ENCODE peak calls at places on chromosomes 16 and 17, in eight cellular contexts. One of them, this sample, is unnamed. For H3K4me1, the result is how much of the 10 kb centered on the place peaks cover.

GRCh38 chr17:78517421-78517820 is 59.8 kb downstream of the DNAH17 start:
- DNase-seq in GM23248: no peak
- DNase-seq in lower lobe of right lung: no peak
- DNase-seq in cardiac muscle cell: no peak
- DNase-seq in kidney: no peak
- DNase-seq in thoracic aorta: no peak
- DNase-seq in A549: no peak
- DNase-seq in effector memory CD4-positive, alpha-beta T cell: no peak
- DNase-seq in this sample: no peak

GRCh38 chr17:17570798-17571716 is 20.5 kb downstream of the PEMT start:
- DNase-seq in GM23248: no peak
- DNase-seq in lower lobe of right lung: no peak
- DNase-seq in cardiac muscle cell: no peak
- DNase-seq in kidney: no peak
- DNase-seq in thoracic aorta: no peak
- DNase-seq in A549: no peak
- DNase-seq in effector memory CD4-positive, alpha-beta T cell: no peak
- DNase-seq in this sample: no peak

GRCh38 chr17:76147211-76148014 is 6.4 kb upstream of the FOXJ1 start:
- DNase-seq in GM23248: peak
- DNase-seq in lower lobe of right lung: no peak
- DNase-seq in cardiac muscle cell: no peak
- DNase-seq in kidney: no peak
- DNase-seq in thoracic aorta: no peak
- DNase-seq in A549: no peak
- DNase-seq in effector memory CD4-positive, alpha-beta T cell: no peak
- DNase-seq in this sample: no peak

GRCh38 chr16:12063004-12063395 is 86.5 kb downstream of the SNX29 start:
- DNase-seq in GM23248: no peak
- DNase-seq in lower lobe of right lung: peak
- DNase-seq in cardiac muscle cell: no peak
- DNase-seq in kidney: no peak
- DNase-seq in thoracic aorta: no peak
- DNase-seq in A549: no peak
- DNase-seq in effector memory CD4-positive, alpha-beta T cell: no peak
- DNase-seq in this sample: no peak

GRCh38 chr16:82195917-82196494 is 26.0 kb upstream of the MPHOSPH6 start:
- DNase-seq in GM23248: no peak
- DNase-seq in lower lobe of right lung: no peak
- DNase-seq in cardiac muscle cell: no peak
- DNase-seq in kidney: no peak
- DNase-seq in thoracic aorta: no peak
- DNase-seq in A549: no peak
- DNase-seq in effector memory CD4-positive, alpha-beta T cell: no peak
- DNase-seq in this sample: no peak

GRCh38 chr17:54899721-54900456 is 763 bp upstream of the TOM1L1 start:
- DNase-seq in GM23248: no peak
- DNase-seq in lower lobe of right lung: no peak
- DNase-seq in cardiac muscle cell: peak
- DNase-seq in kidney: no peak
- DNase-seq in thoracic aorta: no peak
- DNase-seq in A549: no peak
- DNase-seq in effector memory CD4-positive, alpha-beta T cell: no peak
- DNase-seq in this sample: no peak

GRCh38 chr17:8753976-8754440 is 4.3 kb downstream of the SPDYE4 start:
- DNase-seq in GM23248: peak
- DNase-seq in lower lobe of right lung: no peak
- DNase-seq in cardiac muscle cell: no peak
- DNase-seq in kidney: no peak
- DNase-seq in thoracic aorta: no peak
- DNase-seq in A549: peak
- DNase-seq in effector memory CD4-positive, alpha-beta T cell: no peak
- DNase-seq in this sample: no peak

GRCh38 chr17:27609606-27610303 is 21.2 kb upstream of the LGALS9 start:
- DNase-seq in GM23248: peak
- DNase-seq in lower lobe of right lung: no peak
- DNase-seq in cardiac muscle cell: no peak
- DNase-seq in kidney: peak
- DNase-seq in thoracic aorta: no peak
- DNase-seq in A549: peak
- DNase-seq in effector memory CD4-positive, alpha-beta T cell: no peak
- DNase-seq in this sample: peak

GRCh38 chr17:78748048-78748729 is 33.9 kb downstream of the CYTH1 start:
- DNase-seq in GM23248: peak
- DNase-seq in lower lobe of right lung: peak
- DNase-seq in cardiac muscle cell: no peak
- DNase-seq in kidney: no peak
- DNase-seq in thoracic aorta: no peak
- DNase-seq in A549: no peak
- DNase-seq in effector memory CD4-positive, alpha-beta T cell: peak
- DNase-seq in this sample: no peak

GRCh38 chr17:82281076-82281475 is 7.6 kb upstream of the CSNK1D start:
- DNase-seq in GM23248: no peak
- DNase-seq in lower lobe of right lung: no peak
- DNase-seq in cardiac muscle cell: no peak
- DNase-seq in kidney: peak
- DNase-seq in thoracic aorta: no peak
- DNase-seq in A549: no peak
- DNase-seq in effector memory CD4-positive, alpha-beta T cell: no peak
- DNase-seq in this sample: no peak

GRCh38 chr17:73683788-73684582 is 39.7 kb upstream of the SDK2 start:
- DNase-seq in GM23248: no peak
- DNase-seq in lower lobe of right lung: no peak
- DNase-seq in cardiac muscle cell: no peak
- DNase-seq in kidney: no peak
- DNase-seq in thoracic aorta: no peak
- DNase-seq in A549: no peak
- DNase-seq in effector memory CD4-positive, alpha-beta T cell: no peak
- DNase-seq in this sample: no peak

GRCh38 chr16:55003916-55004315 is 73.3 kb downstream of the IRX5 start:
- DNase-seq in GM23248: no peak
- DNase-seq in lower lobe of right lung: no peak
- DNase-seq in cardiac muscle cell: no peak
- DNase-seq in kidney: no peak
- DNase-seq in thoracic aorta: no peak
- DNase-seq in A549: no peak
- DNase-seq in effector memory CD4-positive, alpha-beta T cell: no peak
- DNase-seq in this sample: no peak

GRCh38 chr16:83908798-83909197 is 9.9 kb downstream of the MLYCD start:
- DNase-seq in GM23248: no peak
- DNase-seq in lower lobe of right lung: no peak
- DNase-seq in cardiac muscle cell: no peak
- DNase-seq in kidney: no peak
- DNase-seq in thoracic aorta: no peak
- DNase-seq in A549: no peak
- DNase-seq in effector memory CD4-positive, alpha-beta T cell: no peak
- DNase-seq in this sample: no peak

GRCh38 chr16:65744401-65744800 is 622.1 kb upstream of the CDH5 start:
- DNase-seq in GM23248: no peak
- DNase-seq in lower lobe of right lung: no peak
- DNase-seq in cardiac muscle cell: no peak
- DNase-seq in kidney: no peak
- DNase-seq in thoracic aorta: no peak
- DNase-seq in A549: no peak
- DNase-seq in effector memory CD4-positive, alpha-beta T cell: no peak
- DNase-seq in this sample: no peak

GRCh38 chr16:65737831-65738230 is 616.0 kb upstream of the CDH11 start:
- DNase-seq in GM23248: no peak
- DNase-seq in lower lobe of right lung: no peak
- DNase-seq in cardiac muscle cell: peak
- DNase-seq in kidney: no peak
- DNase-seq in thoracic aorta: no peak
- DNase-seq in A549: no peak
- DNase-seq in effector memory CD4-positive, alpha-beta T cell: no peak
- DNase-seq in this sample: no peak

GRCh38 chr16:65740716-65741115 is 618.9 kb upstream of the CDH11 start:
- DNase-seq in GM23248: peak
- DNase-seq in lower lobe of right lung: no peak
- DNase-seq in cardiac muscle cell: no peak
- DNase-seq in kidney: no peak
- DNase-seq in thoracic aorta: no peak
- DNase-seq in A549: no peak
- DNase-seq in effector memory CD4-positive, alpha-beta T cell: no peak
- DNase-seq in this sample: no peak

GRCh38 chr16:65743558-65743957 is 621.7 kb upstream of the CDH11 start:
- DNase-seq in GM23248: no peak
- DNase-seq in lower lobe of right lung: no peak
- DNase-seq in cardiac muscle cell: no peak
- DNase-seq in kidney: no peak
- DNase-seq in thoracic aorta: no peak
- DNase-seq in A549: no peak
- DNase-seq in effector memory CD4-positive, alpha-beta T cell: no peak
- DNase-seq in this sample: no peak

DNA sequence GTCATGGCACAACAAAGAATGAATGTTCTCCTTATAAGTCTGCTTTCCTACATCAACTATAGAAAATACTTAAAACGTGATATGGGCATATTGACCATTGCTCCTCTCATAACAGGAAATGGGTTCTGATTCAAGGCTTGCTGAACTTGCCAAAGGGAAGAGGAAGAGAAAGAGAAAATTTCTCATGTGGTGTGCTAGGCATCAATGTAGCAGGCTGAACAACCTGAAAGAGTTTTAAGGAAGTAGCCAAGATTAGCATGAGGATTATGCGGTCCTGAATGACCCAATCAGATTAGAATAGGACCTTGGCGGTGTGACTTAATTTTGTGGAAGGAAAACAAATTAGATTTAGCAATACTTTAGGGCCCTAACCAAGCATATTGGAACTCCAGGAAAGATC is 617.7 kb upstream of the CDH11 start:
- DNase-seq in GM23248: no peak
- DNase-seq in lower lobe of right lung: no peak
- DNase-seq in cardiac muscle cell: no peak
- DNase-seq in kidney: no peak
- DNase-seq in thoracic aorta: no peak
- DNase-seq in A549: no peak
- DNase-seq in effector memory CD4-positive, alpha-beta T cell: no peak
- DNase-seq in this sample: no peak
- H3K4me1 ChIP-seq in GM23248: under half
- H3K4me1 ChIP-seq in lower lobe of right lung: under half
- H3K4me1 ChIP-seq in cardiac muscle cell: under half
- H3K4me1 ChIP-seq in kidney: under half
- H3K4me1 ChIP-seq in thoracic aorta: under half
- H3K4me1 ChIP-seq in A549: under half
- H3K4me1 ChIP-seq in effector memory CD4-positive, alpha-beta T cell: under half
- H3K4me1 ChIP-seq in this sample: under half

DNA sequence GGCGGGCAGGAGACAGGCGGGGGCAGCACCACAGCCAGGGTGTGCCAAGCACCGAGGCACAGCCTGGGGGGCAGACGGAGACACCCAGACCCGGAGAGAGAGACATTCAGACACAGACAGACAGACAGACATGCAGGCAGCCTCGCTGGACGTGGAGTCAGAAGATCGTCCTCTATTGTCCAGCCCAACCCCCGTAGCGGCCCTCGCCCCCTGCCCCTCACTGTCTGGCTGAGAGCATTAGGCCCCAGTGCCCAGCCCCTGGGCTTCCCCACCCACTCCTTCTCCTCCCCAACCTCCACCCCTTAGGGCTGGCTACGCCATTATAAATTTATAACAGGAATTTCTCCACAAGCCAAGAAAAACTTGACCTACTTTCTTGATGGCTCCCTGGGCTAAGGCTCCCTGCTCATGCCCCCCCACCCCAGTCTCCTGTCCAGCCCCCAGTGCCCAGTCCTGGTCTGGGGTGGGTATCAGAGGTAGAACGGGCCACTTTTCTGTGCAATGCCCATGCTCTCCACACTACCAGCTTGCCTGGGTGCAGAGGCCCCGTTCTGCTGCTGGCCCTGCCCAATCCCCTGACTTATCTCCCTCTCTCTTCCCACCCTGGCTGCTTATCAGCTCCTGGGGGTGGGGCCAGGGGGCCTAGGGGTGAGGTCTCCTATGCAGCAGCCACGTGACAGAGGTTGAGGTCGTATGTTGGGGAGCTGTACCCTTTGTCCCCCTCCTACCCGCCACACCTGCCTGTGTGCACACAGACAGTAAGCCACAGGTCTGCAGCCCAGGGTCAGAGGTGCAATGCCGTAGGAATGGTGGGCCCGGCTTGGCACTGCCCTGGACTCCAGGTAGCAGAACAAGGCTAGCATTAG is 9.9 kb downstream of the THRA start:
- DNase-seq in GM23248: peak
- DNase-seq in lower lobe of right lung: no peak
- DNase-seq in cardiac muscle cell: peak
- DNase-seq in kidney: no peak
- DNase-seq in thoracic aorta: no peak
- DNase-seq in A549: no peak
- DNase-seq in effector memory CD4-positive, alpha-beta T cell: no peak
- DNase-seq in this sample: no peak
- H3K4me3 ChIP-seq in GM23248: no peak
- H3K4me3 ChIP-seq in lower lobe of right lung: peak
- H3K4me3 ChIP-seq in cardiac muscle cell: no peak
- H3K4me3 ChIP-seq in kidney: peak
- H3K4me3 ChIP-seq in thoracic aorta: peak
- H3K4me3 ChIP-seq in A549: peak
- H3K4me3 ChIP-seq in effector memory CD4-positive, alpha-beta T cell: no peak
- H3K4me3 ChIP-seq in this sample: no peak

GRCh38 chr17:42566873-42567573 is at the start of gene MLX:
- DNase-seq in GM23248: peak
- DNase-seq in lower lobe of right lung: peak
- DNase-seq in cardiac muscle cell: peak
- DNase-seq in kidney: peak
- DNase-seq in thoracic aorta: peak
- DNase-seq in A549: peak
- DNase-seq in effector memory CD4-positive, alpha-beta T cell: peak
- DNase-seq in this sample: peak

GRCh38 chr17:42568341-42569111 is 1.6 kb downstream of the MLX start:
- DNase-seq in GM23248: no peak
- DNase-seq in lower lobe of right lung: no peak
- DNase-seq in cardiac muscle cell: no peak
- DNase-seq in kidney: peak
- DNase-seq in thoracic aorta: no peak
- DNase-seq in A549: no peak
- DNase-seq in effector memory CD4-positive, alpha-beta T cell: no peak
- DNase-seq in this sample: no peak

GRCh38 chr17:42573095-42573494 is 4.4 kb downstream of the PSMC3IP start:
- DNase-seq in GM23248: no peak
- DNase-seq in lower lobe of right lung: no peak
- DNase-seq in cardiac muscle cell: no peak
- DNase-seq in kidney: no peak
- DNase-seq in thoracic aorta: no peak
- DNase-seq in A549: no peak
- DNase-seq in effector memory CD4-positive, alpha-beta T cell: no peak
- DNase-seq in this sample: no peak

GRCh38 chr17:42574463-42574862 is 3.1 kb downstream of the PSMC3IP start:
- DNase-seq in GM23248: no peak
- DNase-seq in lower lobe of right lung: no peak
- DNase-seq in cardiac muscle cell: no peak
- DNase-seq in kidney: no peak
- DNase-seq in thoracic aorta: no peak
- DNase-seq in A549: no peak
- DNase-seq in effector memory CD4-positive, alpha-beta T cell: no peak
- DNase-seq in this sample: no peak

GRCh38 chr17:42571435-42572225 is 4.7 kb downstream of the MLX start:
- DNase-seq in GM23248: no peak
- DNase-seq in lower lobe of right lung: no peak
- DNase-seq in cardiac muscle cell: no peak
- DNase-seq in kidney: no peak
- DNase-seq in thoracic aorta: no peak
- DNase-seq in A549: no peak
- DNase-seq in effector memory CD4-positive, alpha-beta T cell: no peak
- DNase-seq in this sample: no peak
- H3K27ac ChIP-seq in GM23248: no peak
- H3K27ac ChIP-seq in lower lobe of right lung: no peak
- H3K27ac ChIP-seq in cardiac muscle cell: no peak
- H3K27ac ChIP-seq in kidney: no peak
- H3K27ac ChIP-seq in thoracic aorta: no peak
- H3K27ac ChIP-seq in A549: no peak
- H3K27ac ChIP-seq in effector memory CD4-positive, alpha-beta T cell: no peak
- H3K27ac ChIP-seq in this sample: no peak

GRCh38 chr16:23152386-23153178 is 3.3 kb upstream of the USP31 start:
- DNase-seq in GM23248: no peak
- DNase-seq in lower lobe of right lung: no peak
- DNase-seq in cardiac muscle cell: no peak
- DNase-seq in kidney: no peak
- DNase-seq in thoracic aorta: no peak
- DNase-seq in A549: no peak
- DNase-seq in effector memory CD4-positive, alpha-beta T cell: no peak
- DNase-seq in this sample: no peak
- H3K4me1 ChIP-seq in GM23248: under half
- H3K4me1 ChIP-seq in lower lobe of right lung: under half
- H3K4me1 ChIP-seq in cardiac muscle cell: under half
- H3K4me1 ChIP-seq in kidney: under half
- H3K4me1 ChIP-seq in thoracic aorta: under half
- H3K4me1 ChIP-seq in A549: under half
- H3K4me1 ChIP-seq in effector memory CD4-positive, alpha-beta T cell: under half
- H3K4me1 ChIP-seq in this sample: under half